ENCODE peak calls at places on chromosomes 16 and 17, in five cellular contexts. E is sigmoid colon, L is body of pancreas, F is esophagus squamous epithelium, D is uterus. V is an unnamed sample.

GRCh38 chr17:64641499-64641898 is 20.6 kb downstream of the SMURF2 start:
- DNase-seq in L (peak; percentile 39), D (no peak), E (no peak), F (no peak), V (no peak)

GRCh38 chr16:81562174-81562849 is 117.7 kb downstream of the CMIP start:
- DNase-seq in F (no peak), D (no peak), E (no peak), L (peak; percentile 46), V (no peak)

GRCh38 chr17:58829172-58829637 is 73.6 kb downstream of the PPM1E start:
- DNase-seq in D (no peak), L (no peak), E (no peak), F (no peak), V (no peak)

GRCh38 chr16:58299757-58300349 is 5.0 kb upstream of the PRSS54 start:
- DNase-seq in F (no peak), L (no peak), E (no peak), D (no peak), V (peak; percentile 46)

GRCh38 chr17:75011788-75012319 is 616 bp upstream of the MRPL58 start:
- DNase-seq in F (no peak), L (peak; percentile 75), D (peak; percentile 86), E (peak; percentile 95), V (peak; percentile 80)

GRCh38 chr16:2019919-2020831 is 590 bp downstream of the NPW start:
- DNase-seq in D (no peak), E (no peak), F (no peak), L (peak; percentile 13), V (no peak)

GRCh38 chr17:7258731-7259554 is 3.3 kb downstream of the CLDN7 start:
- DNase-seq in L (peak; percentile 78), D (no peak), E (no peak), F (no peak), V (no peak)

GRCh38 chr17:73359987-73360410 is 48.2 kb upstream of the CDC42EP4 start:
- DNase-seq in E (no peak), D (no peak), L (peak; percentile 93), F (no peak), V (peak; percentile 29)

DNA sequence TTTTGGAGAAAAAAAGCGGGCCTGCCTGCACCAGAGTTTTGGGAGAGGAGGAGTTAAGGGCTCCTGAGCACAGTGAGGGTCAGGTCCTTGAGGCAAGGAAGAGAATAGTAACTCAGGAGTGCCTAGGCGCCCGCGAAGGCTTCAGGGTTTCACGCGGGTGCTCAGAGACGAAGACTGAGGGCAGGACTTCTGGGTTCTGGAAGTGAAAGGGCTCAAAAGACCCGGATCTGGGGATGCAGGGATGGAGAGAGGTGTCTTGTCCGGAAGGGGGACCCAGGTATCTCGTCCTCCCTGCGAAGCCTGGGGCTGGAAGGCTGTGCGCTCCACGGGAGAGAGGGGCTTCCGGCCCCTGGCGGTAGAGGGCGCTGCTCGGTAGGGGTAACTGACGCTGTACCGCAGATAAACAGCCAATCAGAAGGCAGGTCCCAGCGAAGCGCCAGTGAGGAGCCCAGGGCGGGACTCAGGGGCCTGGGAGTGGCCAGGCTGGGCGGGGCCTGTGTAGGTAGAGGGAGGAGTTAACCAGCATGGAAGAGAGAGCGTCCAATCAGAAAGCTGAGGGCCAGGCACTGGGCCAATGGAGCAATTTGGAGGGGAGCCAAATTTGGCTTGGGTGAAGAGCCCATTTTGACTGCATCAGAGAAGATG is 729 bp downstream of the TGFB1I1 start:
- DNase-seq in F (no peak), L (peak; percentile 84), D (peak; percentile 97), E (peak; percentile 99), V (peak; percentile 92)
- TF ChIP-seq POLR2A in F (no peak), L (no peak), D (peak; percentile 23), E (no peak), V (no peak)

GRCh38 chr17:39243155-39243554 is 17.4 kb upstream of the STAC2 start:
- DNase-seq in L (no peak), E (peak; percentile 37), D (no peak), F (no peak), V (no peak)

GRCh38 chr17:39244016-39244599 is 18.4 kb upstream of the STAC2 start:
- DNase-seq in L (no peak), E (peak; percentile 62), F (no peak), D (no peak), V (no peak)

GRCh38 chr17:39240631-39241030 is 14.9 kb upstream of the STAC2 start:
- DNase-seq in E (peak; percentile 5), F (no peak), L (no peak), D (no peak), V (no peak)

GRCh38 chr17:39244600-39245570 is 19.1 kb upstream of the STAC2 start:
- DNase-seq in L (peak; percentile 86), E (peak; percentile 92), F (peak; percentile 24), D (peak; percentile 88), V (peak; percentile 94)

GRCh38 chr17:39246274-39246673 is 20.5 kb upstream of the STAC2 start:
- DNase-seq in E (peak; percentile 24), L (no peak), D (no peak), F (no peak), V (no peak)
- TF ChIP-seq CTCF in E (no peak), L (no peak), D (no peak), F (no peak), V (no peak)

DNA sequence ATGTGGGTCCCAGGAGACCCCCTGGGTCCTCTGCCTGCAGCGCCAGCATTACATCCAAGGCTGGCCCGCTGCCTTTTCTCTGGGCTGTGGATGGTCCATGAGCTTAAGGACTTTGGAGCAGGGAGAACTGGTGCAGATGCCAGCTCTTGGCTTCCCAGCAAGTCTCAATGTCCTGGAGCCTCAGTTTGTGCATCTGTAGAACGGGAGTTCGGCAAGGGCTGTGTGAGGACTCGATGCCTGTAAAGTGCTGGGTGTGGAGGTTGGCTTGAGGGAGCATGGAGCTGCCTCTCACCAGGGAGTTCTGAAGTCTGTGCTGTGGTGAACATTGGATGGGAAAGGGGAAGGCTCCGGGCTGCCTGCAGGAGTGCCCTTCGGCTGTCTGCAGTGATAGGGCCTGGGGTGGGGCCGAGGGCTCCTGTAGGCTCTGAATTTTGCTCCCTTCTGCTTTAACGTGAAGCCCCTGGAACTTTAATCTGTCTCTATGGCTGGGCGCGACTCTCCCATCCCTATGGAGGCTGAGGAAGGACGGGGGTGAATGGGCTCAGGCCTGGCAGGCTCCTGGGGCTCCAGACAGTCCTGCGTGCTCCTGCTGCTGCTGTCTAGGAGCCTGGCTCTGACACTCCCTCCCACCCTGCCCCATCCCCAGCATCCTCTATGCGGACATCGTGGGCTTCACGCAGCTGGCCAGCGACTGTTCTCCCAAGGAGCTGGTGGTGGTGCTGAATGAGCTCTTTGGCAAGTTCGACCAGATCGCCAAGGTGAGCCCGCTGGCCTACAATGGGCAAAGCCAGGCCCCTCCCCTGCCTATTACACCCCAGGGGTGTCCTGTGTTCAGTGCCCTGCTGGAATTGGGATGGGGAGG is 27.9 kb downstream of the ADCY7 start:
- DNase-seq in E (no peak), L (no peak), D (no peak), F (no peak), V (no peak)
- H3K36me3 ChIP-seq in E (no peaks in the 10 kb centered on the region), L (no peaks in the 10 kb centered on the region), D (no peaks in the 10 kb centered on the region), F (no peaks in the 10 kb centered on the region), V (no peaks in the 10 kb centered on the region)

DNA sequence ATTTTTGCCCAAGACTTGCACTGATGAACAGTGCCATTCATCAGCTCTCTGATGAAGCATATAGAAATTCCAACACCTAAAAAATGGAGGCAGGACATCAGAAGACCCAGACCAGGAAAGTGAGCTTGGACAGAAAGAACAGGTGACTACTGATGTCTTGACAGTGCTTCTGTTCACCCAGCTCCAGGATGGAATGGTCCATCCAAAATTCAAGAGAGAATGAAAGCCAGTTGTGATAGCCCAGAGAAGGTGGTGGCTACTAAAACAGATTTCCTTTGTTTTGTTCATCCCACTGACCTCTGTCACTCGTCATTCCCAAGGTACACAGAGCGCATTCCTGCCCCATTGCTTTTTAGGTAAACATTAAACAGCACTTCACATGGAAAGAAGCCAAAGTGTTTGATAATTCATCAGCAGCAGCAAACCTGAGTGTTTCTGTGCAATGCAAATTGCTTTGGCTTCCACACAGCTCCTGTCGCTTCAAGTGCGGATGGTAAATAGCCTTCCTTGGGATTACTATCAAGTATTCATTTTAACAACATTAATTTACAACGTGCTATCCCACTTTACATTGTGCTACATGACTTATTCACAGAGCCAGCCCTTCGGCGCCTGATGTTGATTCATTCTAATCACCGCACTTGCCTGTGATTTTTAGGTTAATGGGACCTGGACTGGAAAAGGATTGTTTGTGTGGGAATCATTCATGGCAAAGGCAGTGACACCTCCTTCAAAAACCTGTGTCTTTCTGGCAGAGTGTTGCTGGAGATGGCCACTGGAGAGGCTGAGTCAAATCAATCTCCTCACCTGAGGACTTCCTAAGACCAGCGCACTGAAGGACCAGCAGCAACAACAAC is 65.1 kb upstream of the TOX3 start:
- DNase-seq in E (no peak), D (no peak), F (no peak), L (peak; percentile 63), V (no peak)
- TF ChIP-seq POLR2A in E (no peak), D (no peak), F (no peak), L (no peak), V (no peak)

GRCh38 chr17:43853546-43853945 is 6.6 kb downstream of the CD300LG start:
- DNase-seq in F (no peak), L (no peak), D (no peak), E (no peak), V (no peak)

GRCh38 chr17:43856141-43856540 is 9.2 kb downstream of the CD300LG start:
- DNase-seq in L (no peak), E (no peak), D (no peak), F (no peak), V (no peak)

GRCh38 chr17:43854498-43854897 is 7.5 kb downstream of the CD300LG start:
- DNase-seq in F (no peak), E (no peak), L (no peak), D (no peak), V (no peak)

GRCh38 chr17:43857141-43857540 is 10.2 kb downstream of the CD300LG start:
- DNase-seq in E (no peak), D (no peak), F (no peak), L (no peak), V (no peak)

DNA sequence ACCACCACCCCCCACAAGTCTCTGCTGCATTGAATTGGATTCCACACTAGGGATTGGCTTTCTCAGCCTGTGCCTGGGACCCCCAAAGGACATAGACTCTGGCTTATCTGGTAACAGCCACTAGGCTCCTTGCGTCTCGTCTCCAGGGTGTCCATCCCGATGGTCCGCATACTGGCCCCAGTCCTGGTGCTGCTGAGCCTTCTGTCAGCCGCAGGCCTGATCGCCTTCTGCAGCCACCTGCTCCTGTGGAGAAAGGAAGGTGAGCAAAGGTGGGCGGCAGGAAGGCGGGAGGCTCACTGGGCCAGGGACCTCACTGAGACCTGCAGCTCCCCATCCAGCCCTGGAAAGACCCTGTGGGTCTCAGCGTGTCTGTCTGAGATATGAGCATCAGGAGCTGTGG is 8.1 kb downstream of the CD300LG start:
- DNase-seq in F (no peak), D (no peak), L (no peak), E (no peak), V (no peak)
- TF ChIP-seq CTCF in F (no peak), D (no peak), L (no peak), E (no peak), V (no peak)

V was measured in testis.